ENCODE peak calls at places on chromosome 3, in six cellular contexts. One of them, this sample, is unnamed.

GRCh38 chr3:49238274-49239127 is 38.5 kb downstream of the C3orf62 start:
- DNase-seq in epithelial cell of esophagus: peak
- DNase-seq in neural crest cell: no peak
- DNase-seq in neural progenitor cell: no peak
- DNase-seq in pancreas: no peak
- DNase-seq in cardiac muscle cell: peak
- DNase-seq in this sample: no peak

GRCh38 chr3:97872209-97873042 is 50.6 kb downstream of the CRYBG3 start:
- DNase-seq in epithelial cell of esophagus: peak
- DNase-seq in neural crest cell: no peak
- DNase-seq in neural progenitor cell: no peak
- DNase-seq in pancreas: no peak
- DNase-seq in cardiac muscle cell: no peak
- DNase-seq in this sample: no peak

GRCh38 chr3:48636149-48636548 is 888 bp upstream of the SLC26A6 start:
- DNase-seq in epithelial cell of esophagus: no peak
- DNase-seq in neural crest cell: no peak
- DNase-seq in neural progenitor cell: no peak
- DNase-seq in pancreas: no peak
- DNase-seq in cardiac muscle cell: peak
- DNase-seq in this sample: no peak

GRCh38 chr3:185717121-185717520 is 107.7 kb downstream of the IGF2BP2 start:
- DNase-seq in epithelial cell of esophagus: peak
- DNase-seq in neural crest cell: no peak
- DNase-seq in neural progenitor cell: no peak
- DNase-seq in pancreas: no peak
- DNase-seq in cardiac muscle cell: no peak
- DNase-seq in this sample: no peak

GRCh38 chr3:46662771-46663551 is 30.5 kb downstream of the ALS2CL start:
- DNase-seq in epithelial cell of esophagus: no peak
- DNase-seq in neural crest cell: no peak
- DNase-seq in neural progenitor cell: no peak
- DNase-seq in pancreas: no peak
- DNase-seq in cardiac muscle cell: peak
- DNase-seq in this sample: peak

GRCh38 chr3:102163039-102163817 is 271.6 kb upstream of the ZPLD1 start:
- DNase-seq in epithelial cell of esophagus: peak
- DNase-seq in neural crest cell: no peak
- DNase-seq in neural progenitor cell: no peak
- DNase-seq in pancreas: no peak
- DNase-seq in cardiac muscle cell: peak
- DNase-seq in this sample: no peak

GRCh38 chr3:142912440-142913172 is 23.7 kb upstream of the PCOLCE2 start:
- DNase-seq in epithelial cell of esophagus: no peak
- DNase-seq in neural crest cell: no peak
- DNase-seq in neural progenitor cell: no peak
- DNase-seq in pancreas: no peak
- DNase-seq in cardiac muscle cell: no peak
- DNase-seq in this sample: no peak

GRCh38 chr3:161851941-161852566 is 355.4 kb downstream of the OTOL1 start:
- DNase-seq in epithelial cell of esophagus: peak
- DNase-seq in neural crest cell: peak
- DNase-seq in neural progenitor cell: peak
- DNase-seq in pancreas: peak
- DNase-seq in cardiac muscle cell: peak
- DNase-seq in this sample: no peak

GRCh38 chr3:139123377-139124095 is 78.8 kb upstream of the PRR23C start:
- DNase-seq in epithelial cell of esophagus: no peak
- DNase-seq in neural crest cell: no peak
- DNase-seq in neural progenitor cell: no peak
- DNase-seq in pancreas: no peak
- DNase-seq in cardiac muscle cell: no peak
- DNase-seq in this sample: no peak

GRCh38 chr3:45896956-45897355 is 10.6 kb downstream of the CCR9 start:
- DNase-seq in epithelial cell of esophagus: peak
- DNase-seq in neural crest cell: no peak
- DNase-seq in neural progenitor cell: no peak
- DNase-seq in pancreas: no peak
- DNase-seq in cardiac muscle cell: no peak
- DNase-seq in this sample: no peak

GRCh38 chr3:141331370-141332318 is 36.7 kb upstream of the ZBTB38 start:
- DNase-seq in epithelial cell of esophagus: peak
- DNase-seq in neural crest cell: no peak
- DNase-seq in neural progenitor cell: no peak
- DNase-seq in pancreas: peak
- DNase-seq in cardiac muscle cell: peak
- DNase-seq in this sample: no peak

GRCh38 chr3:179486806-179487205 is 35.5 kb upstream of the GNB4 start:
- DNase-seq in epithelial cell of esophagus: no peak
- DNase-seq in neural crest cell: no peak
- DNase-seq in neural progenitor cell: no peak
- DNase-seq in pancreas: no peak
- DNase-seq in cardiac muscle cell: no peak
- DNase-seq in this sample: no peak

GRCh38 chr3:34090876-34091275 is 292.4 kb downstream of the PDCD6IP start:
- DNase-seq in epithelial cell of esophagus: no peak
- DNase-seq in neural crest cell: no peak
- DNase-seq in neural progenitor cell: no peak
- DNase-seq in pancreas: no peak
- DNase-seq in cardiac muscle cell: no peak
- DNase-seq in this sample: no peak

GRCh38 chr3:87792532-87793321 is 266.1 kb downstream of the CGGBP1 start:
- DNase-seq in epithelial cell of esophagus: peak
- DNase-seq in neural crest cell: peak
- DNase-seq in neural progenitor cell: peak
- DNase-seq in pancreas: no peak
- DNase-seq in cardiac muscle cell: peak
- DNase-seq in this sample: peak

GRCh38 chr3:18099611-18100010 is 325.5 kb downstream of the SATB1 start:
- DNase-seq in epithelial cell of esophagus: peak
- DNase-seq in neural crest cell: no peak
- DNase-seq in neural progenitor cell: no peak
- DNase-seq in pancreas: no peak
- DNase-seq in cardiac muscle cell: no peak
- DNase-seq in this sample: no peak

GRCh38 chr3:159897331-159898075 is 91.1 kb upstream of the IL12A start:
- DNase-seq in epithelial cell of esophagus: no peak
- DNase-seq in neural crest cell: no peak
- DNase-seq in neural progenitor cell: no peak
- DNase-seq in pancreas: no peak
- DNase-seq in cardiac muscle cell: no peak
- DNase-seq in this sample: no peak

GRCh38 chr3:182886497-182886896 is 93.2 kb downstream of the ATP11B start:
- DNase-seq in epithelial cell of esophagus: peak
- DNase-seq in neural crest cell: no peak
- DNase-seq in neural progenitor cell: no peak
- DNase-seq in pancreas: no peak
- DNase-seq in cardiac muscle cell: no peak
- DNase-seq in this sample: no peak

GRCh38 chr3:190197346-190197763 is 76.7 kb upstream of the P3H2 start:
- DNase-seq in epithelial cell of esophagus: no peak
- DNase-seq in neural crest cell: no peak
- DNase-seq in neural progenitor cell: peak
- DNase-seq in pancreas: no peak
- DNase-seq in cardiac muscle cell: no peak
- DNase-seq in this sample: no peak

GRCh38 chr3:125024817-125025216 is 31.0 kb downstream of the HEG1 start:
- DNase-seq in epithelial cell of esophagus: peak
- DNase-seq in neural crest cell: no peak
- DNase-seq in neural progenitor cell: no peak
- DNase-seq in pancreas: no peak
- DNase-seq in cardiac muscle cell: peak
- DNase-seq in this sample: no peak

GRCh38 chr3:115617573-115617972 is 5.7 kb upstream of the GAP43 start:
- DNase-seq in epithelial cell of esophagus: no peak
- DNase-seq in neural crest cell: no peak
- DNase-seq in neural progenitor cell: no peak
- DNase-seq in pancreas: no peak
- DNase-seq in cardiac muscle cell: no peak
- DNase-seq in this sample: no peak

GRCh38 chr3:98730338-98730737 is 32.8 kb upstream of the ST3GAL6 start:
- DNase-seq in epithelial cell of esophagus: peak
- DNase-seq in neural crest cell: no peak
- DNase-seq in neural progenitor cell: no peak
- DNase-seq in pancreas: no peak
- DNase-seq in cardiac muscle cell: no peak
- DNase-seq in this sample: no peak

GRCh38 chr3:173742491-173742890 is 344.9 kb downstream of the NLGN1 start:
- DNase-seq in epithelial cell of esophagus: no peak
- DNase-seq in neural crest cell: no peak
- DNase-seq in neural progenitor cell: no peak
- DNase-seq in pancreas: no peak
- DNase-seq in cardiac muscle cell: no peak
- DNase-seq in this sample: no peak

GRCh38 chr3:152595975-152596832 is 238.7 kb upstream of the P2RY1 start:
- DNase-seq in epithelial cell of esophagus: peak
- DNase-seq in neural crest cell: no peak
- DNase-seq in neural progenitor cell: peak
- DNase-seq in pancreas: peak
- DNase-seq in cardiac muscle cell: peak
- DNase-seq in this sample: no peak

GRCh38 chr3:180679178-180680096 is at the start of gene CCDC39:
- DNase-seq in epithelial cell of esophagus: peak
- DNase-seq in neural crest cell: peak
- DNase-seq in neural progenitor cell: peak
- DNase-seq in pancreas: peak
- DNase-seq in cardiac muscle cell: peak
- DNase-seq in this sample: peak

GRCh38 chr3:180683816-180684215 is 4.5 kb upstream of the CCDC39 start:
- DNase-seq in epithelial cell of esophagus: no peak
- DNase-seq in neural crest cell: no peak
- DNase-seq in neural progenitor cell: no peak
- DNase-seq in pancreas: no peak
- DNase-seq in cardiac muscle cell: no peak
- DNase-seq in this sample: no peak

GRCh38 chr3:180684807-180685206 is 5.5 kb upstream of the CCDC39 start:
- DNase-seq in epithelial cell of esophagus: no peak
- DNase-seq in neural crest cell: no peak
- DNase-seq in neural progenitor cell: peak
- DNase-seq in pancreas: no peak
- DNase-seq in cardiac muscle cell: no peak
- DNase-seq in this sample: no peak

GRCh38 chr3:180678231-180678630 is 1.1 kb downstream of the CCDC39 start:
- DNase-seq in epithelial cell of esophagus: no peak
- DNase-seq in neural crest cell: no peak
- DNase-seq in neural progenitor cell: no peak
- DNase-seq in pancreas: no peak
- DNase-seq in cardiac muscle cell: no peak
- DNase-seq in this sample: no peak

DNA sequence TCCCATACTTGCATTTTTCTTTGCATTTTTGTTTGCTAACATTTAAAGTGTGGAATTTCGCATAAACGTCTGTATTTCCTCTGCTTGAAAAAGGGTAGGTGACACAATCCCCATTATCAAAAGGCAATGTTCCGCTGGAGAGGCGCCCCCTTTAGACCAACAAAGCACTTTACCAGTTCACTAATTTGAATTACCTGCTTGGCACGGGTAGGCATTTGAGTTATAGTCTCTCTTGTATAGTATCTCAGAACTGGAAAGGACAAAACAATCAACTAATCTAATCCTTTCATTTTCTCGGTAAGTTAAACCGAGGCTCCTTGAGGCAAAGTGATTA is 775 bp upstream of the CCDC39 start:
- DNase-seq in epithelial cell of esophagus: peak
- DNase-seq in neural crest cell: peak
- DNase-seq in neural progenitor cell: peak
- DNase-seq in pancreas: peak
- DNase-seq in cardiac muscle cell: peak
- DNase-seq in this sample: no peak
- TF ChIP-seq CTCF in epithelial cell of esophagus: peak
- TF ChIP-seq CTCF in neural crest cell: peak
- TF ChIP-seq CTCF in neural progenitor cell: peak
- TF ChIP-seq CTCF in pancreas: no peak
- TF ChIP-seq CTCF in cardiac muscle cell: peak
- TF ChIP-seq CTCF in this sample: peak

GRCh38 chr3:82163907-82164520 is 402.6 kb upstream of the GBE1 start:
- DNase-seq in epithelial cell of esophagus: peak
- DNase-seq in neural crest cell: no peak
- DNase-seq in neural progenitor cell: peak
- DNase-seq in pancreas: no peak
- DNase-seq in cardiac muscle cell: no peak
- DNase-seq in this sample: no peak
- TF ChIP-seq CTCF in epithelial cell of esophagus: peak
- TF ChIP-seq CTCF in neural crest cell: peak
- TF ChIP-seq CTCF in neural progenitor cell: peak
- TF ChIP-seq CTCF in pancreas: no peak
- TF ChIP-seq CTCF in cardiac muscle cell: no peak
- TF ChIP-seq CTCF in this sample: peak

GRCh38 chr3:40719660-40720287 is 195.0 kb downstream of the ZNF621 start:
- DNase-seq in epithelial cell of esophagus: peak
- DNase-seq in neural crest cell: no peak
- DNase-seq in neural progenitor cell: peak
- DNase-seq in pancreas: peak
- DNase-seq in cardiac muscle cell: peak
- DNase-seq in this sample: no peak
- TF ChIP-seq CTCF in epithelial cell of esophagus: peak
- TF ChIP-seq CTCF in neural crest cell: no peak
- TF ChIP-seq CTCF in neural progenitor cell: peak
- TF ChIP-seq CTCF in pancreas: peak
- TF ChIP-seq CTCF in cardiac muscle cell: no peak
- TF ChIP-seq CTCF in this sample: no peak

GRCh38 chr3:184168363-184169120 is 6.1 kb upstream of the AP2M1 start:
- DNase-seq in epithelial cell of esophagus: peak
- DNase-seq in neural crest cell: no peak
- DNase-seq in neural progenitor cell: no peak
- DNase-seq in pancreas: no peak
- DNase-seq in cardiac muscle cell: no peak
- DNase-seq in this sample: peak

GRCh38 chr3:184165548-184165947 is 9.1 kb upstream of the AP2M1 start:
- DNase-seq in epithelial cell of esophagus: no peak
- DNase-seq in neural crest cell: no peak
- DNase-seq in neural progenitor cell: no peak
- DNase-seq in pancreas: no peak
- DNase-seq in cardiac muscle cell: no peak
- DNase-seq in this sample: no peak

GRCh38 chr3:184166671-184167070 is 8.0 kb upstream of the AP2M1 start:
- DNase-seq in epithelial cell of esophagus: no peak
- DNase-seq in neural crest cell: no peak
- DNase-seq in neural progenitor cell: no peak
- DNase-seq in pancreas: no peak
- DNase-seq in cardiac muscle cell: no peak
- DNase-seq in this sample: no peak

GRCh38 chr3:184169896-184170875 is 4.5 kb upstream of the AP2M1 start:
- DNase-seq in epithelial cell of esophagus: no peak
- DNase-seq in neural crest cell: no peak
- DNase-seq in neural progenitor cell: no peak
- DNase-seq in pancreas: no peak
- DNase-seq in cardiac muscle cell: no peak
- DNase-seq in this sample: no peak

DNA sequence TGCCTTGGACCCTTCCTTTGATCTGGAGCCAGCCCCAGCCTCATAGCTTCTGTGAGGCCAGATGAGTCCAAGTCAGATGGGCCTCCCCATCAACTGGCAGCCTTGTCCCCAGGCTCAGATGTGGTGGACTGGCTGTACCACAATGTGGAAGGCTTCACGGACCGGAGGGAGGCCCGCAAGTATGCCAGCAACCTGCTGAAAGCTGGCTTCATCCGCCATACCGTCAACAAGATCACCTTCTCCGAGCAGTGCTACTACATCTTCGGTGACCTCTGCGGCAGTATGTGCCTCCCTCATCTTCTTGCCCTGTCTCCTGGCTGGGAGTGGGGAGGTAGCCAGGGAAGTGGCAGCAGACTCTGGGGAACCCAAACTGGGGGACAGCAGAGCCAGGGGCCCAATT is 6.9 kb upstream of the AP2M1 start:
- DNase-seq in epithelial cell of esophagus: no peak
- DNase-seq in neural crest cell: no peak
- DNase-seq in neural progenitor cell: no peak
- DNase-seq in pancreas: no peak
- DNase-seq in cardiac muscle cell: no peak
- DNase-seq in this sample: no peak
- TF ChIP-seq CTCF in epithelial cell of esophagus: no peak
- TF ChIP-seq CTCF in neural crest cell: no peak
- TF ChIP-seq CTCF in neural progenitor cell: no peak
- TF ChIP-seq CTCF in pancreas: no peak
- TF ChIP-seq CTCF in cardiac muscle cell: no peak
- TF ChIP-seq CTCF in this sample: no peak

This sample was measured in mesothelial cell of epicardium.